ENCODE peak calls at places on chromosomes 5 and 9, in seven cellular contexts. U, X, F, K, C, G and B are unnamed samples.

GRCh38 chr5:154190652-154191304 is at the start of gene GALNT10:
- DNase-seq in U (peak), X (peak), F (peak), K (peak), C (peak), G (peak), B (peak)

GRCh38 chr5:84830265-84830664 is 445.6 kb upstream of the EDIL3 start:
- DNase-seq in U (no peak), X (no peak), F (no peak), K (no peak), C (no peak), G (no peak), B (no peak)

GRCh38 chr9:70580593-70581195 is 166.2 kb upstream of the KLF9 start:
- DNase-seq in U (no peak), X (no peak), F (no peak), K (no peak), C (no peak), G (no peak), B (no peak)

GRCh38 chr9:134442087-134442470 is 115.8 kb downstream of the RXRA start:
- DNase-seq in U (no peak), X (no peak), F (no peak), K (no peak), C (no peak), G (no peak), B (no peak)

GRCh38 chr5:154714271-154714986 is 40.7 kb upstream of the LARP1 start:
- DNase-seq in U (no peak), X (peak), F (no peak), K (peak), C (peak), G (no peak), B (no peak)

GRCh38 chr5:95899040-95899439 is 62.6 kb downstream of the ELL2 start:
- DNase-seq in U (no peak), X (no peak), F (no peak), K (no peak), C (no peak), G (no peak), B (no peak)

GRCh38 chr5:43428034-43428712 is 16.0 kb upstream of the CCL28 start:
- DNase-seq in U (peak), X (no peak), F (no peak), K (no peak), C (no peak), G (no peak), B (no peak)

GRCh38 chr5:51881901-51882300 is 498.7 kb downstream of the ISL1 start:
- DNase-seq in U (no peak), X (no peak), F (no peak), K (no peak), C (no peak), G (no peak), B (no peak)

GRCh38 chr9:18429065-18429464 is 44.9 kb upstream of the ADAMTSL1 start:
- DNase-seq in U (no peak), X (no peak), F (no peak), K (no peak), C (no peak), G (no peak), B (no peak)

GRCh38 chr9:113467183-113467582 is 3.7 kb downstream of the RGS3 start:
- DNase-seq in U (no peak), X (no peak), F (no peak), K (no peak), C (no peak), G (no peak), B (no peak)

GRCh38 chr5:10329421-10329807 is 21.7 kb upstream of the CMBL start:
- DNase-seq in U (no peak), X (no peak), F (no peak), K (no peak), C (no peak), G (no peak), B (no peak)

GRCh38 chr9:33921967-33922895 is 105.3 kb downstream of the UBE2R2 start:
- DNase-seq in U (peak), X (no peak), F (peak), K (peak), C (no peak), G (no peak), B (no peak)

GRCh38 chr5:135973323-135974018 is 18.7 kb upstream of the LECT2 start:
- DNase-seq in U (peak), X (no peak), F (no peak), K (no peak), C (no peak), G (no peak), B (peak)

GRCh38 chr5:2111569-2112105 is 228.9 kb upstream of the IRX4 start:
- DNase-seq in U (no peak), X (no peak), F (no peak), K (no peak), C (no peak), G (no peak), B (no peak)

GRCh38 chr5:108148715-108149139 is 233.2 kb downstream of the FBXL17 start:
- DNase-seq in U (peak), X (no peak), F (no peak), K (peak), C (no peak), G (no peak), B (no peak)

GRCh38 chr9:136684799-136685198 is 2.5 kb downstream of the AGPAT2 start:
- DNase-seq in U (no peak), X (no peak), F (no peak), K (no peak), C (no peak), G (no peak), B (peak)

GRCh38 chr5:76305264-76305663 is 97.8 kb upstream of the IQGAP2 start:
- DNase-seq in U (no peak), X (no peak), F (no peak), K (no peak), C (peak), G (no peak), B (no peak)

GRCh38 chr5:73153513-73153912 is 19.5 kb upstream of the TMEM174 start:
- DNase-seq in U (no peak), X (no peak), F (no peak), K (no peak), C (no peak), G (no peak), B (no peak)

GRCh38 chr5:159206818-159207217 is 2.5 kb downstream of the RNF145 start:
- DNase-seq in U (no peak), X (no peak), F (no peak), K (peak), C (no peak), G (no peak), B (no peak)

GRCh38 chr9:93127395-93127911 is 6.6 kb downstream of the NINJ1 start:
- DNase-seq in U (no peak), X (peak), F (no peak), K (no peak), C (no peak), G (no peak), B (peak)

GRCh38 chr9:135587658-135588057 is 26.1 kb downstream of the PAEP start:
- DNase-seq in U (no peak), X (no peak), F (no peak), K (no peak), C (no peak), G (no peak), B (no peak)

GRCh38 chr9:19946446-19947109 is 157.7 kb upstream of the SLC24A2 start:
- DNase-seq in U (peak), X (no peak), F (no peak), K (peak), C (no peak), G (no peak), B (no peak)

GRCh38 chr9:116543731-116544400 is 143.2 kb upstream of the TRIM32 start:
- DNase-seq in U (no peak), X (no peak), F (no peak), K (no peak), C (no peak), G (no peak), B (peak)

GRCh38 chr5:173802670-173803165 is 85.4 kb upstream of the CPEB4 start:
- DNase-seq in U (peak), X (peak), F (no peak), K (no peak), C (peak), G (no peak), B (peak)

GRCh38 chr5:4628645-4629385 is 511.3 kb upstream of the ADAMTS16 start:
- DNase-seq in U (no peak), X (no peak), F (no peak), K (no peak), C (no peak), G (no peak), B (no peak)

GRCh38 chr5:181173420-181174342 is 26.3 kb downstream of the OR2V2 start:
- DNase-seq in U (peak), X (no peak), F (peak), K (peak), C (no peak), G (peak), B (no peak)

DNA sequence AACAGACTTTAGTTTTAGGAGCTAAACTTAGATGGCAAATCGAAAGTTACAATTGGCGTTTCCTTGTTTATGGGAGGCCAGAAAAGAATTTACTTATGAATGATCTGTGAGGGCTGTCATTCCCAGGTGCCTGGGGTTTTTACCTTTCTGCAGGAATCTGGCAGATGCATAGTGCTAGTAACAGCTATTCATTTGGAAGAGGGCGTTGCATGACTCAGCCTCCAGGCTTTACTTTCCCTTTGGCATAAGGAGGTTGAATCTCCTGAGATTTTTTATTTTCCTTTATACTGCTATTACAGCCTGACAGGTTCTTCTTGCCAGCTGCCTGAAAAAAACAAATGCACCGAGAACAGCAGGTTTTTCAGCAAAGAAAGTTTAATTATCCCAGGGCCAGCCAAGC is 30.0 kb downstream of the CARD6 start:
- DNase-seq in U (no peak), X (no peak), F (no peak), K (no peak), C (no peak), G (no peak), B (no peak)
- H3K27ac ChIP-seq in U (no peak), X (no peak), F (no peak), K (no peak), C (no peak), G (no peak), B (no peak)

DNA sequence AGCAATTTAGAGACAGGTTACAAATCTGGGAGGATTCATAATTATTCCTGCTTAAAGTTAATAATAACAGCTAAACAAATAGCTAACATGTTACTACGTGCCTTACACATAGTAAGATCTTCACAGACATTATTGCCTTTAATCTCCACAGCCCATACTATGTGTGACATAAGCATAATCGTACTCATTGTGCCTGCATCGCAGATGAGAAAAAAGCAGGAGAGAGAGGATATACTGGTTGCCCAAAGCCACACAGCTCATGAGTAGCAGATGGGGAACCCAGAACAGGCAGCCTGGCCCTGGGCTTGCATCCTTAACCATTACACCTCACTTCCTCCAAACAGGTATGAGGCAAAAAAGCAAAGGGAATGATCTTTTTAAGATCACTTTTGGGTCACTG is 92.4 kb downstream of the GLIS3 start:
- DNase-seq in U (no peak), X (no peak), F (no peak), K (no peak), C (no peak), G (no peak), B (no peak)
- H3K4me3 ChIP-seq in U (no peak), X (no peak), F (no peak), K (no peak), C (no peak), G (no peak), B (no peak)

DNA sequence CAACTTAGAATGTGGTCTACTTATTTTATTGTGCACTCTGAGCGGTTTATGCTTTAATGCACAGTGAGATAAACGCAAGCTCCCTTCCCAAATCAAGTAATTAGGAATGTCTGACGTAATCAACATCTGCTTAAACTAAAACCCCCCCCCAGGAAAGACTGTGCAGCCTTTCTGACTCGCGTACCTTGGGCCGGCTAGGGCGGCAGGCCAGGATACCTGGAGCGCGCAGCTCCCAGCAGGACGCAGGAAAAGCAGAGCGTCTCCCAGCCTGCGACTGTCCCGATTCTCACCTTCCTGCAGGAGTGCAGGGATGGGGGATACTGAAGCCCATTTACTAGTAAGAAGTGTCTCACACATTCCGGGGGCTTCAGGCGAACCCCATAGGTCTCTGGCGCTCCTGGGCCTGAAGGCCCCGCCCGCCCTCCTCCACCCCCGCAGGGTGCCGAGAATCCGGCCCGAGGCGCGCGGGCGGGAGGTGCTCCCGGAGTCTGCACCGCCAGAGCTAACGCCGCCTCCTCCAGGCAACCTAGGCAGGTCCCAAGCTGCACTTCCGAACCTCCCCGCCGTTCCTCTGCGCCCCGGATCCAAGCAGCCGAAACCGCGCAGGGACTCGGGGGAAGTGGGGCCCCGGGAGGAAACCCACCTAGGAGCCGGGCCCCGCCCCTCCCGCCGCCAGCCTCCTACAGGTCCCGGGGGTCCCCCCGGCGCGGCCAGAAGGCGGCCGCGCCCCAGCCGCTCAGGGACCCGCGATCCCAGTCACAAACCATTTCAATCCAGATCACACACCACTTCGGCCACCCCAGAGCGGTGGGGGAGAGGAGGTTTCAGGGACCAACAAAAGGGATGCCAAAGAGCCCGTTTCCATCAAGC is 1.4 kb downstream of the ROR2 start:
- DNase-seq in U (peak), X (peak), F (peak), K (peak), C (no peak), G (peak), B (peak)
- H3K27ac ChIP-seq in U (peak), X (peak), F (no peak), K (no peak), C (no peak), G (peak), B (peak)

GRCh38 chr5:112616812-112617547 is 120.7 kb upstream of the APC start:
- DNase-seq in U (no peak), X (peak), F (no peak), K (no peak), C (no peak), G (no peak), B (no peak)
- H3K4me3 ChIP-seq in U (no peak), X (no peak), F (no peak), K (no peak), C (no peak), G (no peak), B (peak)

GRCh38 chr9:127567898-127568617 is 44.0 kb upstream of the STXBP1 start:
- DNase-seq in U (no peak), X (peak), F (no peak), K (no peak), C (no peak), G (peak), B (peak)

GRCh38 chr9:127567119-127567897 is 44.8 kb upstream of the STXBP1 start:
- DNase-seq in U (peak), X (peak), F (no peak), K (no peak), C (no peak), G (no peak), B (peak)

GRCh38 chr9:127568618-127568970 is 43.5 kb upstream of the STXBP1 start:
- DNase-seq in U (no peak), X (no peak), F (no peak), K (no peak), C (no peak), G (no peak), B (no peak)

GRCh38 chr9:127565231-127565630 is 46.8 kb upstream of the STXBP1 start:
- DNase-seq in U (no peak), X (no peak), F (no peak), K (no peak), C (no peak), G (no peak), B (peak)

GRCh38 chr9:127566351-127567001 is 45.6 kb upstream of the STXBP1 start:
- DNase-seq in U (no peak), X (peak), F (no peak), K (no peak), C (no peak), G (no peak), B (peak)
- H3K27ac ChIP-seq in U (peak), X (peak), F (no peak), K (no peak), C (no peak), G (no peak), B (peak)

DNA sequence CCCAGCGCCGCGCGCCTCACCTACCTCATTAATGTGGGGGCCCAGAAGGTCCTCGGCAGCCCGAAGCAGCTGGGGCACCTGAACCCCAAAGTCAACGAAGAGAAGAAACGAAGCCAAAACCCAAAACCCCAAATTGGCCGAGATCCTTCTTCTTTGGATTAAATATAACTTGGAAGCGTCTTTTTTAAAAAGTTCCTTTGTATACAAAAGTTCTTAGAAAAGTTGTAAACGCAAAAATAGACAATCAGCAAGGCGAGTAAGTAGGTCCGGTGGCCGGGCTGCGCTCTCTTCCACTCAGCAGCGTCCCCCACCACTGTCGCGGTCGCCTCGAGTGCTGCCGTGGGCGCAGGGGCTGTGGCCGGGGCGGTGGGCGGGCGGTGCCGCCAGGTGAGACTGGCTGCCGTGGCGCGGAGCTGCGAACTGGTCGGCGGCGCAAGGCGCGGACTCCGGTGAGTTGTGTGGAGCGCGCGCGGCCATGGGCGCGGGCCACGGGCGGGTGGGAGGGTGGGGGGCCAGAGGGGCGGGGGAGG is 360 bp downstream of the KLF4 start:
- DNase-seq in U (no peak), X (peak), F (no peak), K (no peak), C (no peak), G (no peak), B (no peak)
- H3K4me3 ChIP-seq in U (peak), X (peak), F (no peak), K (no peak), C (peak), G (no peak), B (peak)

GRCh38 chr9:121984726-121985402 is 108.2 kb downstream of the TTLL11 start:
- DNase-seq in U (no peak), X (no peak), F (no peak), K (no peak), C (no peak), G (no peak), B (no peak)
- H3K27ac ChIP-seq in U (no peak), X (no peak), F (no peak), K (no peak), C (no peak), G (no peak), B (peak)

DNA sequence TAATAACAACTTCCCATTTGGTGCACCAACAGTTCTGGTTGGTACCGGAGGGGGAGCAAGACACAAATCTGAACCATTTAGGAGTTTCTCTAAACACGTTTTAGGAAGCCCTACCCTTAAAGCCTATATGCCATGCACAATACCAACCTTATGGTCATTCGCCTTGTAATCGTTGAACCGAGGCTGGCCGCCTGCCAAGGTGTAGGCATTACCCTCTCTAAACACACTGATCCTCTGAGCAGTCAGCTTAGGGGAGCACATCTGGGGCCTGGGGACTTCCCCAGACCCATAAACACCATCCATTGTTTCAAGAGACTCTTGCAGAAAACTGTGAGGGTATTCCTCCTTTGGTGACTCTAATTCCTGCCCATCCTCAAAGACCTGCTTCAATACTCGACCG is 328 bp downstream of the GRXCR2 start:
- DNase-seq in U (no peak), X (peak), F (no peak), K (no peak), C (no peak), G (no peak), B (no peak)
- H3K4me3 ChIP-seq in U (no peak), X (no peak), F (no peak), K (no peak), C (no peak), G (no peak), B (no peak)